ENCODE peak calls at places on chromosomes 1 and 21, in eight cellular contexts. H is naive thymus-derived CD4-positive, alpha-beta T cell; T is CD8-positive, alpha-beta memory T cell; L is AG04450; M is tibial artery; S is dorsolateral prefrontal cortex; Z is heart right ventricle; Q is aorta. R is an unnamed sample.

GRCh38 chr1:33088119-33088906 is 7.4 kb downstream of the AZIN2 start:
- DNase-seq in M (no peak), Z (no peak), S (no peak), Q (no peak), H (no peak), L (no peak), T (no peak), R (no peak)

GRCh38 chr1:28648493-28649238 is at the start of gene RNU11:
- DNase-seq in S (peak), T (peak), M (peak), H (peak), Z (peak), Q (peak), L (peak), R (peak)

GRCh38 chr1:90973897-90974798 is 47.7 kb downstream of the ZNF644 start:
- DNase-seq in L (no peak), H (no peak), Z (no peak), M (no peak), T (no peak), Q (no peak), S (no peak), R (no peak)

GRCh38 chr21:32516729-32517649 is 68.3 kb downstream of the TCP10L start:
- DNase-seq in M (no peak), H (no peak), S (peak), L (peak), Q (no peak), Z (no peak), T (no peak), R (no peak)

GRCh38 chr1:10724948-10725852 is 71.2 kb downstream of the CASZ1 start:
- DNase-seq in S (no peak), Z (no peak), M (peak), T (no peak), Q (peak), H (no peak), L (no peak), R (no peak)

GRCh38 chr1:179082308-179083030 is 599 bp downstream of the TOR3A start:
- DNase-seq in T (peak), H (peak), S (peak), Z (peak), Q (peak), L (no peak), M (no peak), R (no peak)

GRCh38 chr1:226653311-226653921 is 85.7 kb downstream of the ITPKB start:
- DNase-seq in H (no peak), Z (no peak), S (no peak), M (no peak), T (peak), L (no peak), Q (peak), R (no peak)

GRCh38 chr1:160410412-160411005 is 10.1 kb downstream of the VANGL2 start:
- DNase-seq in S (no peak), T (no peak), Q (no peak), M (no peak), L (no peak), Z (no peak), H (no peak), R (peak)

GRCh38 chr1:86912501-86912900 is 1.4 kb downstream of the SELENOF start:
- DNase-seq in T (no peak), S (no peak), Z (no peak), M (no peak), Q (no peak), H (no peak), L (no peak), R (no peak)
- H3K27ac ChIP-seq in T (no peak), S (no peak), Z (no peak), M (no peak), Q (no peak), H (no peak), L (no peak), R (no peak)

DNA sequence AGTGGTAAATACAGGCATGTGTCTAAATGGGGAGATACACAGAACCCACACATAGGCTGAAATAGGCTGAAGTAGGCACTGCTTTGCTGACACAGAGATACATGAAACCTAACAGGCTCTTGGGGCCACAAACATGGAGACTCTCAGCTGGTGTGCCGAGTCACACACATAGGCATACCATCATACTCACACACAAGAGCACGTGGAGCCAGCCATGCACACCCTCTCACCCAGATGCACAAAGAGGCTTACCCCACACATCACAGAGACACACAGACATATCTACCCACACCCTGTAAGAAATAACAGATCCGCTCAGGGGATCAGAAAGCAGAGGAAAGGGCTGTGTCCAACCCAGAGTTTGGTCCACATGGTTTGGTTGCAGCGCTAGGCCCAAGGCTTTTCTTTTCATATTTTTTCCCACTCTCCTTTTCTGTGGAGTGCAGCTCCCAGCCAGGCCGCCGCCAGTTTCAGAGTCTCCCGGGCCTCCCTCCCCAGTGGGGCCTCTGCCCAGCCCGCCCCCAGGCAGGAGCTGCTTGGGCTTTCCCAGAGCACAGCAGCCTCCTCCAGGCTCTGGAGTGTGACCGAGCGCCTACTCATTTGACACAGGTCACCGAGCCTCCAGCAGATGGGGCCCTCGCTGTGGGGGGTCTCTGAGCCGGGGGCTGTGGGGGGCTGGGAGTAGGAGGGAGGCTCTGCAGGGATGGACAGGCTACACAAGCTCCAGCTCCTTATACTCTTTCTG is 4.0 kb upstream of the POU3F1 start:
- DNase-seq in M (no peak), H (no peak), Z (no peak), S (no peak), L (no peak), T (no peak), Q (no peak), R (no peak)
- H3K27ac ChIP-seq in M (no peak), H (no peak), Z (no peak), S (no peak), L (no peak), T (no peak), Q (no peak), R (no peak)

GRCh38 chr1:15696956-15697521 is 12.9 kb downstream of the PLEKHM2 start:
- DNase-seq in L (no peak), Q (peak), M (no peak), H (peak), Z (no peak), T (no peak), S (peak), R (no peak)
- H3K27ac ChIP-seq in L (no peak), Q (peak), M (peak), H (peak), Z (no peak), T (no peak), S (peak), R (peak)

GRCh38 chr1:1013922-1014617 is 773 bp downstream of the ISG15 start:
- DNase-seq in S (no peak), H (peak), M (no peak), T (no peak), Q (peak), Z (no peak), L (no peak), R (no peak)
- H3K27ac ChIP-seq in S (peak), H (peak), M (peak), T (peak), Q (no peak), Z (peak), L (peak), R (peak)

DNA sequence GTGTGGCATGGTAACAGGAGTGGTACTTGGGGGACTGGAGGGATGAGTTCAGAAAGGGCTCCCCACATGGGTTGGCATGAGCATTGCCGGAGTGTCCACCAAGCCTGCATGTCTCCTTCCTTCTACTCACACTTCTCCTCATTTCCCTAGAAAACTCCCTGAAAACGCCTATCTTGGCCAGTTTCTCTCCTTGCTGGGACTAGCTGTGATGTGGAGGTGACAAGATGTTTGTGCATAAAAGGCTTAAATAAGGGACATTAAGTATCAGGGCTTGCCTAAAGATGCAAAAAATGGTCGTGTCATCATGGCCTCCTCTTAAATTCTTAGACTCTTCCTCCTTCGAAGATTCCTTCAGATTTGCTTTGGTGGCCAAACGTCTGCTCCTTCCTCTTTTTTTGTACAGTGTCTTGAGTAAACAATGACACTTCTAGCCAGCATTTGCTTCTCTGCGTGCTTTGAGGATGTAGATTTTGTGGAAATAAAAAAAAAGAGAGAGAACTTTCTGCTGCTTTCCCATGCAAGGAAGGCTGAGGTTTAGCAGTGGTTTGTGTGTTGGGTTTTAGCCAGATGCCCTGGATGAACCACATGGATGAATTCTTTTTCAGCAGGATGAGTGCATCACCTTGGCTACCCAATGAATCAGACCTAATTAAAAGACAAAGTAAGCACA is 239.1 kb upstream of the IRF2BP2 start:
- DNase-seq in S (no peak), M (no peak), T (no peak), Z (no peak), L (no peak), Q (no peak), H (no peak), R (no peak)
- H3K27ac ChIP-seq in S (no peak), M (no peak), T (no peak), Z (no peak), L (peak), Q (no peak), H (no peak), R (no peak)

GRCh38 chr1:164578474-164579200 is 19.7 kb downstream of the PBX1 start:
- DNase-seq in Z (no peak), L (no peak), M (no peak), S (no peak), T (no peak), Q (no peak), H (no peak), R (no peak)

GRCh38 chr1:164575356-164575755 is 16.4 kb downstream of the PBX1 start:
- DNase-seq in S (no peak), T (no peak), L (no peak), M (no peak), Z (no peak), Q (no peak), H (no peak), R (no peak)

GRCh38 chr1:164579346-164579745 is 20.4 kb downstream of the PBX1 start:
- DNase-seq in M (no peak), T (no peak), Q (no peak), H (no peak), L (no peak), S (no peak), Z (no peak), R (no peak)

GRCh38 chr1:164577291-164577690 is 18.3 kb downstream of the PBX1 start:
- DNase-seq in H (no peak), Q (no peak), S (no peak), M (no peak), T (no peak), L (no peak), Z (no peak), R (no peak)

DNA sequence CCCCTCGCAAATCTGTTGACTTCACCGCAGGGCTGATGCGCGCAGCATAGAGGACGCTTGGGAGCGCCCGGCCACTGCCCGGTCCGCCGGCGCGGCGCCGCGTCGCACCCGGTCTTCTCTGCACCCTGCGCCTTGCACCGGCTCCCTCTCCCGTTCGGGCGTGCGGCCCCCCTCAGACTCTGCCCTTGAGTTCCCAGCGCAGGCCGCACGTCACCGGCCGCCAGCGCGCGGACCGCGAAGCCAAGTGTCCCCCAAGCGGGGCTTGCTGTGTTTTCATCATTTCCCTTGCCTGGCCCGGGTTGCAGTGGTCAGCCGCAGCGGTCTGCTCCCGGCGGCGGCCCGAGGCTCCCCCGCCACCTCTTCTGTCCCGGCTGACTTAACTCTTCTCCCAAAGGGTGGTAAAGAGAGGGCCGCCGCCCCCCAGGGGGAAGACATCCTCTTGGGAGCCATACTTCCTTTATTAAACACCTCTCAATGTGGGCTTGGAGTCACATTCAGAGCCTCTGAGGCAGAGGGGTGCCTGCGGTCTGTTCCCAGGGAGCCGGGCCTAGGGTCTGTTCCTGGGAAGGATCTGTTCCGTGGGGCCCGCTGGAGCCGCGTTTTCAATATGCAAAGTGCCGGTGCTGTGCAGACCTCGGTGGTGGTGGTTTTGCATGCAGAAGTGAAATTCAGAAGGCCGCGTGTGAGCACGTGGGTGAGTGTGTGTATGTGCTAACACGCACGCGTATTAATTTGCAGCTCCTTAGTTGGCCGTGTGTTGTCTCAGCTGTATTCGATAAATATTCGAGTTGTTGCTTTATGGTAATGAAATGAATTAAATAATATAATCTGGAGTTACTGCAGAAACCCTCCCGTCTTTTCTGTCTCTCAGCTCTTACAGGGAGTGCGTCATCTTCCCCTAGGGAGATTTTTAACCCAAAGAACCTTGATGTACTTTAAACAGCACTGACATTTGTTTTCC is 17.6 kb downstream of the PBX1 start:
- DNase-seq in H (no peak), M (peak), Q (peak), S (peak), T (no peak), Z (peak), L (peak), R (no peak)
- H3K27ac ChIP-seq in H (no peak), M (peak), Q (no peak), S (peak), T (no peak), Z (peak), L (peak), R (peak)

DNA sequence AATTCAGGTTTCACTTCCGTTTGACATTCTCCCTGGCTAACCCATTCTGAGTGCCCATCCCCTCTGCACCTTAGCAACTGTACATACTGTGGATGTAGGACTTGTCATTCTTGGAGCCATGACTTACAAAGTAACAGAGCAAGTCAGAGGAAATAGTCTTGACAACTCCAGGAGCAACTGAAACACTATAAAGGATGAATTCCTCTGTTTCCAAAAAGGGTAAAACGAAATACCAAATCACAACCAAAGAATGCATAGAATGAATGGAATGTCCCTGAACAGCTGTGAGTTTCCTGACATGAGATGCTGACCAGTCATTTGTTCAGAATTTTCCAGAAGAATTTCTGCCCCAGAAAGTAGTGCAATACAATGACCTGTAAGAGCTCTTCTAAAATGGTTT is 66.6 kb downstream of the KCNJ6 start:
- DNase-seq in H (no peak), T (no peak), Z (no peak), Q (no peak), S (no peak), L (peak), M (no peak), R (no peak)
- H3K27ac ChIP-seq in H (no peak), T (no peak), Z (no peak), Q (no peak), S (no peak), L (peak), M (no peak), R (no peak)

GRCh38 chr1:209364716-209365115 is 218.8 kb upstream of the CAMK1G start:
- DNase-seq in Z (no peak), M (no peak), L (no peak), Q (no peak), S (no peak), T (no peak), H (no peak), R (no peak)
- H3K27ac ChIP-seq in Z (no peak), M (no peak), L (no peak), Q (no peak), S (peak), T (no peak), H (no peak), R (no peak)

GRCh38 chr1:48263042-48263441 is 40.5 kb downstream of the SLC5A9 start:
- DNase-seq in Q (no peak), Z (no peak), M (no peak), L (no peak), H (no peak), S (no peak), T (no peak), R (no peak)
- H3K27ac ChIP-seq in Q (no peak), Z (no peak), M (peak), L (no peak), H (no peak), S (no peak), T (no peak), R (no peak)